ENCODE peak calls at places on chromosomes 11 and 22, in seven cellular contexts. S is astrocyte of the cerebellum, I is lower leg skin, E is GM12878, V is hepatocyte, U is neural progenitor cell, O is A549. X is an unnamed sample.

GRCh38 chr11:46291441-46292143 is 14.1 kb downstream of the CREB3L1 start:
- DNase-seq in E (no peak), U (no peak), O (no peak), V (peak), I (no peak), S (no peak), X (no peak)

GRCh38 chr11:44943118-44943517 is 7.6 kb downstream of the TP53I11 start:
- DNase-seq in E (no peak), O (no peak), I (no peak), S (no peak), U (no peak), V (no peak), X (no peak)

GRCh38 chr11:46106530-46107407 is 14.5 kb downstream of the PHF21A start:
- DNase-seq in I (no peak), O (no peak), U (peak), S (no peak), V (no peak), E (no peak), X (no peak)

GRCh38 chr22:49903322-49904039 is 14.8 kb downstream of the ALG12 start:
- DNase-seq in S (no peak), V (no peak), I (no peak), E (no peak), O (no peak), U (no peak), X (no peak)

GRCh38 chr11:94203070-94203469 is 74.4 kb downstream of the PANX1 start:
- DNase-seq in U (no peak), S (no peak), E (no peak), V (no peak), I (no peak), O (no peak), X (no peak)

GRCh38 chr11:57116654-57117053 is 65.1 kb upstream of the LRRC55 start:
- DNase-seq in O (peak), V (peak), E (no peak), U (peak), S (peak), I (peak), X (peak)

GRCh38 chr11:134349802-134350355 is 18.1 kb downstream of the GLB1L2 start:
- DNase-seq in U (no peak), O (no peak), V (no peak), I (no peak), S (no peak), E (no peak), X (no peak)

GRCh38 chr11:75240381-75241035 is at the start of gene TPBGL:
- DNase-seq in I (no peak), O (no peak), E (no peak), V (peak), S (no peak), U (peak), X (peak)

GRCh38 chr11:78414321-78415051 is 3.1 kb downstream of the GAB2 start:
- DNase-seq in V (peak), O (peak), U (no peak), E (no peak), I (no peak), S (no peak), X (no peak)

GRCh38 chr22:35930933-35931332 is 97.7 kb downstream of the RBFOX2 start:
- DNase-seq in U (peak), I (no peak), O (peak), V (peak), S (peak), E (peak), X (peak)

GRCh38 chr11:17476317-17477083 is at the start of gene ABCC8:
- DNase-seq in O (no peak), I (no peak), U (peak), S (no peak), E (no peak), V (peak), X (peak)

GRCh38 chr11:128632151-128632791 is 44.9 kb upstream of the ETS1 start:
- DNase-seq in E (no peak), I (no peak), O (no peak), V (peak), U (peak), S (peak), X (peak)

GRCh38 chr11:38169286-38169685 is 1571.2 kb upstream of the RAG2 start:
- DNase-seq in U (no peak), V (peak), E (no peak), I (no peak), O (no peak), S (peak), X (no peak)

GRCh38 chr11:126371595-126371994 is 16.1 kb downstream of the ST3GAL4 start:
- DNase-seq in V (no peak), O (no peak), I (no peak), U (no peak), S (no peak), E (no peak), X (no peak)

GRCh38 chr22:32202539-32203180 is 2.2 kb downstream of the RFPL2 start:
- DNase-seq in O (peak), U (peak), V (peak), I (no peak), E (no peak), S (peak), X (peak)

GRCh38 chr11:96331556-96332168 is 11.3 kb downstream of the MAML2 start:
- DNase-seq in V (no peak), S (no peak), O (no peak), I (no peak), U (no peak), E (no peak), X (no peak)

GRCh38 chr22:35140879-35141745 is 75.2 kb downstream of the ISX start:
- DNase-seq in E (no peak), I (no peak), O (no peak), V (peak), U (peak), S (no peak), X (peak)

GRCh38 chr11:95477981-95478380 is 247.0 kb upstream of the SESN3 start:
- DNase-seq in U (no peak), I (no peak), V (no peak), S (no peak), E (no peak), O (no peak), X (no peak)

GRCh38 chr11:47412152-47412746 is 3.9 kb downstream of the SLC39A13 start:
- DNase-seq in U (peak), O (peak), V (peak), S (no peak), I (no peak), E (no peak), X (peak)

GRCh38 chr11:12175694-12176241 is 65.4 kb downstream of the MICAL2 start:
- DNase-seq in E (no peak), S (peak), U (no peak), I (no peak), O (peak), V (peak), X (no peak)

GRCh38 chr11:128684582-128685382 is 9.1 kb upstream of the FLI1 start:
- DNase-seq in S (no peak), O (no peak), U (peak), I (no peak), E (no peak), V (no peak), X (no peak)

GRCh38 chr11:30545507-30545906 is 40.6 kb downstream of the MPPED2 start:
- DNase-seq in V (peak), U (no peak), S (no peak), O (no peak), I (no peak), E (no peak), X (no peak)

GRCh38 chr11:94933225-94934130 is 39.9 kb downstream of the CWC15 start:
- DNase-seq in I (peak), V (no peak), U (no peak), O (no peak), E (no peak), S (peak), X (no peak)

GRCh38 chr22:28112548-28113043 is 193.5 kb upstream of the PITPNB start:
- DNase-seq in O (no peak), U (peak), S (no peak), E (no peak), V (peak), I (peak), X (peak)

GRCh38 chr11:115645631-115646271 is 141.5 kb upstream of the CADM1 start:
- DNase-seq in S (no peak), E (no peak), O (no peak), U (peak), I (no peak), V (peak), X (no peak)

GRCh38 chr11:111604392-111605009 is 2.3 kb downstream of the SIK2 start:
- DNase-seq in V (peak), U (peak), O (peak), E (peak), S (peak), I (no peak), X (peak)

GRCh38 chr11:125402436-125402835 is 93.6 kb downstream of the FEZ1 start:
- DNase-seq in E (no peak), O (no peak), I (no peak), U (no peak), V (peak), S (no peak), X (no peak)

GRCh38 chr22:50544746-50545253 is 899 bp upstream of the KLHDC7B start:
- DNase-seq in I (peak), E (no peak), O (no peak), V (peak), S (no peak), U (no peak), X (peak)

GRCh38 chr11:11620251-11620965 is 1.4 kb downstream of the GALNT18 start:
- DNase-seq in I (no peak), E (no peak), V (peak), S (no peak), O (peak), U (peak), X (peak)

GRCh38 chr11:64245401-64245796 is 1.3 kb downstream of the PPP1R14B start:
- DNase-seq in S (no peak), V (no peak), U (no peak), E (no peak), I (no peak), O (no peak), X (peak)

GRCh38 chr11:88552377-88553029 is 215.0 kb upstream of the CTSC start:
- DNase-seq in U (peak), O (peak), S (no peak), I (no peak), E (peak), V (peak), X (peak)

GRCh38 chr22:37377927-37378326 is 49.4 kb downstream of the ELFN2 start:
- DNase-seq in E (no peak), V (no peak), I (no peak), S (no peak), U (no peak), O (no peak), X (no peak)

DNA sequence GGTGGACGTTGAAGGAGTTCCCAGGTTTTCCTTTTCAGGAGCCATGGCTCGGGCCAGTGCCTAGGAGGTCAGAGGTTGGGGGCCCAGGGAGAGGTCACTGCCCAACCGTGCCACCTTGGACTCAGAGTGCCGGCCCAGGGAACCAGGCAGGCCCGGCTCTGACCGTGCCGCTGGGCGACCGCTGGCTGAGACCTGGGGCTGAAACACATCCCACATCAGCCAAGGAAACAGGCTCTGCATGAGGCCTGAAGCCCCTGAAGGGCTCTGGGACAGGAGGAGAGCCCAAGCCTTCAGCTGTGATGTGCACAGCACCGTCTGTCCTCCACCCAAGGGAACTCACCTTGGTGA is 21.9 kb upstream of the RTN4R start:
- DNase-seq in S (no peak), O (no peak), E (no peak), I (no peak), U (no peak), V (no peak), X (no peak)
- TF ChIP-seq CTCF in S (no peak), O (no peak), E (no peak), I (no peak), U (no peak), V (no peak), X (no peak)

GRCh38 chr22:23281053-23281405 is 100.7 kb downstream of the BCR start:
- DNase-seq in V (no peak), E (no peak), O (no peak), I (no peak), U (no peak), S (no peak), X (no peak)

GRCh38 chr22:23282986-23283385 is 102.7 kb downstream of the BCR start:
- DNase-seq in V (no peak), O (no peak), E (no peak), U (no peak), I (no peak), S (no peak), X (no peak)

GRCh38 chr22:23282516-23282915 is 102.2 kb downstream of the BCR start:
- DNase-seq in O (no peak), E (no peak), S (no peak), U (no peak), V (no peak), I (no peak), X (no peak)

GRCh38 chr22:23281406-23282088 is 101.2 kb downstream of the BCR start:
- DNase-seq in E (peak), V (peak), O (peak), I (peak), U (peak), S (peak), X (peak)

GRCh38 chr22:23282089-23282501 is 101.8 kb downstream of the BCR start:
- DNase-seq in O (peak), E (no peak), I (peak), S (no peak), U (no peak), V (no peak), X (peak)
- TF ChIP-seq CTCF in O (no peak), E (no peak), I (no peak), S (no peak), U (no peak), V (peak), X (no peak)

DNA sequence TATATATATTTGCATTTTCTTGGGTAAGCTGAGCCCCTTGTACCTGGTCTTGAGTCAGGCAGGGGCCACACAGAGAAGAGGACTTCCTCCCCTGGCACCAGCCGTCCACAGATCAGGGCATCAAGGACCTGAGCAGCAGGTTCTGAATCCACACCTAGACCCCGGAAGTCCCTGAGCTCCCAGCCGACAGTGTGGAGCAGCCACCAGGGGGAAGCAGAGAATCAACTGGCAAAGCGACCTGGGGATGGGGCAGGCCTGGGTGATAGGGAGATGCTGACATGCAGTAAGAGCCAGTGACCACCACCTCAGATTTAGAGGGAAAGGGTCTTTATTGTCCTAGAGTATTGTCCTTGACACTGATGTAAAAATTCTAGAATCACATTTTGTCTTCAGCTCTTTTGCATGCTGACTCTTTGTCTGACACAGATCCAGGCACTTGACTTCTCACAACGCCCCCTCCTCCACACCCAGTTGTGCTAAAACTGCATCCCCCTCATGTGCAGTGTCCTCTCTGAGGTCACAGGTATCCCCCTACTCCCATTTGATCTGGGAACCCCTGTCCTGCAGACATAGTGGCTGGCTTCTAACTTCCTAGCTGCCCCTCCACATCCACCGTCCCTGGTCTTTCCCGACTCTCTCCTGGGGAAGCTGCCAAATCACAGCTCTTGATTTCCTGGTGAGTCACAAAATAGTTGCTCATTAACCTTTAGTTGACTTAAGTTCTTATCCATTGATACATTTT is 109.3 kb downstream of the GGTLC2 start:
- DNase-seq in S (no peak), V (peak), I (no peak), O (peak), E (no peak), U (peak), X (peak)
- TF ChIP-seq CTCF in S (peak), V (peak), I (no peak), O (peak), E (peak), U (peak), X (peak)

GRCh38 chr11:61342207-61342803 is 9.3 kb downstream of the TKFC start:
- DNase-seq in V (no peak), E (no peak), U (no peak), S (no peak), I (no peak), O (no peak), X (no peak)

GRCh38 chr11:61347916-61348461 is 13.7 kb downstream of the CYB561A3 start:
- DNase-seq in O (no peak), U (no peak), E (no peak), V (no peak), S (no peak), I (no peak), X (no peak)

GRCh38 chr11:61345954-61346814 is 13.2 kb downstream of the TKFC start:
- DNase-seq in U (no peak), O (no peak), S (no peak), E (no peak), V (no peak), I (no peak), X (no peak)

GRCh38 chr11:61343792-61344745 is 11.0 kb downstream of the TKFC start:
- DNase-seq in S (no peak), V (no peak), O (no peak), I (no peak), U (no peak), E (no peak), X (no peak)

DNA sequence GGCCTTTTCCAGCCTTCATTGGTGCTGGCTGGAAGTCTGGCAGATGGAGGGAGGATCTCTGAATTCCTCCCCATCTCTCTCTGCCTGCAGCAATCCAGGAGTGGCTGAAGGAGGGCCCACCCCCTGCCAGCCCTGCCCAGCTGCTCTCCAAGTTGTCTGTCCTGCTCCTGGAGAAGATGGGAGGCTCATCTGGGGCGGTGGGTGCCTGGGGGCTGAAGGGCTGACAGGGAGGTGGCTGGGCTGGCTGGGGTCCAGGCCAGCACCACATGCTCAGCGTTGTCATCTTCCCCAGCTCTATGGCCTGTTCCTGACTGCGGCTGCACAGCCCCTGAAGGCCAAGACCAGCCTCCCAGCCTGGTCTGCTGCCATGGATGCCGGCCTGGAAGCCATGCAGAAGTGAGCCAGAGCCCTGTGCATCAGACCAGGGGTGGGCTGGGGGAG is 12.2 kb downstream of the TKFC start:
- DNase-seq in S (no peak), V (peak), E (no peak), I (no peak), O (no peak), U (no peak), X (no peak)
- TF ChIP-seq CTCF in S (no peak), V (no peak), E (no peak), I (no peak), O (no peak), U (no peak), X (no peak)

DNA sequence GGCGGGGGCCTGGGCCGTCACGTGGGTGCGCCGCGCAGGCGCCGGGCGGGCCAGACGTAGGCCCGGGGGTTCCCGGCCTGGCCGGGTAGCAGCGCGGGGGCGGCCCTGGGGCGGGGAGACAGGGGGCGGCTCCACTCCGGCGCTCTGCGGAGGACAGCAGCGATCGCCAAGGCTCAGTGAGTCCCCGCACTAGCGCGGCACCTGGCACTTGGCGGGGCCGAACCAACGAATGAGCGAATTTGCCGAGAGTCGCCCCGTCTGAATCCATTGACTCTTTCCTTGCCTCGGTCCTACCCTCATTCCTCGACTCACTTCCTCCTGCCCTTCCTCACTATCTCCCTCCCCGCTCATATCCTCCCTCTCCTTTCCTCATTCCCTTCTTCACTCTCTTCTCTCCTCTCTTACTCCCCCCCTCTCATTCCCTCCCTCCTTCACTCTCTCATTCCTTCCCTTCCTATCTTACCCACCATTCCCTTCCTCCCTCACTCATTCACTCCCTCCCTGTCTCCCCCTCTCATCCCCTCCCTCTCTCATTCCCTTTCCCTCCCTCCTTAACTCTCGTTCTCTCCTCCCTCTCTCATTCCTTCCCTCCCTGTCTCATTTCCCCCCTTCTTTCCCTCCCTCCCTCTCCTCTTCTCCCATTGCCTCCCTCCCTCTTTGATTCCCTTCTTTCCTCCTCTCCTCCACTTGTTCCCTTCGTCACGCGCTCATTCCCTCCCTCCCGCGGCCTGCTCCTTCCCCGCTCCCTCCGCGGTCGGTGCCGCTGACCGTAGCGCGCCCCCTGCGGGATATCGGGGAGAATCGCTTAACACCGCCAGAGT is 476 bp upstream of the KLHL22 start:
- DNase-seq in S (peak), I (peak), O (peak), U (peak), V (peak), E (peak), X (peak)
- TF ChIP-seq CTCF in S (peak), I (no peak), O (peak), U (peak), V (peak), E (peak), X (peak)

GRCh38 chr22:46761539-46762237 is 762 bp upstream of the TBC1D22A start:
- DNase-seq in V (no peak), E (no peak), O (no peak), U (peak), S (no peak), I (no peak), X (no peak)

GRCh38 chr22:46761017-46761416 is 1.4 kb upstream of the TBC1D22A start:
- DNase-seq in I (no peak), U (peak), S (no peak), O (no peak), V (no peak), E (no peak), X (no peak)

GRCh38 chr22:46764140-46764680 is 1.8 kb downstream of the TBC1D22A start:
- DNase-seq in E (no peak), O (no peak), S (no peak), V (no peak), I (no peak), U (no peak), X (no peak)

GRCh38 chr22:46763051-46763705 is 728 bp downstream of the TBC1D22A start:
- DNase-seq in U (no peak), V (no peak), S (no peak), I (no peak), O (no peak), E (no peak), X (no peak)

GRCh38 chr22:46762238-46763050 is at the start of gene TBC1D22A:
- DNase-seq in S (peak), U (peak), E (no peak), V (peak), I (peak), O (peak), X (peak)
- TF ChIP-seq CTCF in S (no peak), U (no peak), E (peak), V (no peak), I (no peak), O (no peak), X (no peak)

X was measured in Calu3.